ENCODE peak calls at places on chromosome 1, in ten cellular contexts. U is cardiac fibroblast, M is A549, N is colonic mucosa, E is neural progenitor cell, I is upper lobe of left lung, F is HCT116, V is fibroblast of pulmonary artery, O is GM13976, X is OCI-LY7. T is an unnamed sample.

GRCh38 chr1:117605164-117605810 is 561 bp upstream of the TENT5C start:
- DNase-seq in U (peak; percentile 13), V (no peak), O (no peak), X (no peak), M (no peak), F (no peak), I (peak; percentile 90), E (peak; percentile 67), N (peak; percentile 65), T (no peak)

GRCh38 chr1:153963850-153964331 is 554 bp upstream of the SLC39A1 start:
- DNase-seq in V (no peak), I (peak; percentile 86), M (peak; percentile 59), E (peak; percentile 85), O (no peak), F (peak; percentile 56), N (peak; percentile 70), U (no peak), X (no peak), T (no peak)

GRCh38 chr1:29413661-29414060 is 177.3 kb downstream of the PTPRU start:
- DNase-seq in V (no peak), E (no peak), U (no peak), F (no peak), O (no peak), N (no peak), I (no peak), X (no peak), M (no peak), T (no peak)

GRCh38 chr1:17587693-17588047 is 48.2 kb downstream of the ARHGEF10L start:
- DNase-seq in M (no peak), U (peak; percentile 70), X (no peak), V (peak; percentile 81), I (no peak), O (no peak), N (no peak), E (peak; percentile 67), F (no peak), T (no peak)

GRCh38 chr1:184433928-184434502 is 47.2 kb downstream of the C1orf21 start:
- DNase-seq in E (no peak), V (no peak), F (no peak), I (no peak), X (no peak), O (no peak), U (no peak), M (no peak), N (no peak), T (no peak)

GRCh38 chr1:32775640-32776337 is 41.4 kb downstream of the YARS1 start:
- DNase-seq in M (no peak), V (no peak), I (no peak), X (no peak), F (no peak), N (no peak), O (no peak), E (no peak), U (peak; percentile 20), T (no peak)

GRCh38 chr1:233490488-233490887 is 123.4 kb upstream of the KCNK1 start:
- DNase-seq in E (no peak), X (no peak), U (no peak), I (no peak), M (no peak), N (no peak), O (no peak), F (no peak), V (no peak), T (no peak)

GRCh38 chr1:23657659-23658275 is 33.8 kb upstream of the RPL11 start:
- DNase-seq in I (no peak), U (peak; percentile 55), M (peak; percentile 60), V (peak; percentile 53), F (peak; percentile 60), O (peak; percentile 72), X (peak; percentile 80), E (peak; percentile 86), N (peak; percentile 53), T (peak; percentile 76)

GRCh38 chr1:201020040-201020591 is 3.4 kb downstream of the KIF21B start:
- DNase-seq in V (no peak), N (peak; percentile 69), E (peak; percentile 55), F (no peak), O (no peak), I (no peak), M (no peak), U (no peak), X (peak; percentile 68), T (no peak)

GRCh38 chr1:94396356-94396755 is 21.8 kb upstream of the ABCD3 start:
- DNase-seq in O (no peak), E (peak; percentile 51), F (no peak), V (peak; percentile 22), I (peak; percentile 62), U (peak; percentile 10), M (no peak), X (no peak), N (no peak), T (no peak)
- TF ChIP-seq CTCF in O (no peak), E (peak; percentile 45), F (no peak), V (peak; percentile 19), I (no peak), U (peak; percentile 10), M (no peak), X (peak; percentile 25), N (no peak), T (peak; percentile 40)

DNA sequence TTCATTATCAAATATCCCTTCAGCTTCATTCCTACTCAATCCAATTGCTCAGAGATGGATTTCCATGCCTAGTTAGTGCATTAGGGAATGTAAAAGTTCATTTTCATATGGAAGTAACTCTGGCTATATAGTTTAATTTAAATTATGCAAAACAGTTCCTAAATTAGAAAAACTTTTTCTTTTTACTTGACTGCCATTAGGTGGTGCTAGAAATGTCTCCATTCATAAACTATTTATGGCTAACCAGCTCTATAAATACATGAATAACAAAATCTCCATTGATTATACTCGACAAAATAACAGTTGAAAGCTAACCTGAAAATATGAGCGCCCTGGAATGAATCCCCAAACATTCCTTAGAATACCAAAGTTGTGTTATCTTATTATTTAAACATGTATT is 311.4 kb downstream of the USH2A start:
- DNase-seq in N (no peak), M (no peak), F (no peak), I (no peak), E (no peak), V (peak; percentile 0), O (no peak), U (peak; percentile 1), X (no peak), T (no peak)
- TF ChIP-seq CTCF in N (no peak), M (no peak), F (no peak), I (no peak), E (peak; percentile 22), V (peak; percentile 15), O (no peak), U (no peak), X (peak; percentile 37), T (peak; percentile 19)

GRCh38 chr1:152960452-152961044 is 9.9 kb upstream of the SPRR4 start:
- DNase-seq in V (no peak), I (no peak), X (no peak), F (no peak), N (no peak), E (no peak), O (peak; percentile 29), M (no peak), U (no peak), T (no peak)

GRCh38 chr1:152959273-152959672 is 11.2 kb upstream of the SPRR4 start:
- DNase-seq in U (no peak), E (no peak), F (no peak), O (no peak), V (no peak), M (no peak), I (no peak), N (no peak), X (no peak), T (no peak)

GRCh38 chr1:152954436-152954835 is 7.4 kb downstream of the SPRR5 start:
- DNase-seq in O (no peak), E (no peak), U (no peak), F (no peak), I (no peak), X (no peak), V (no peak), M (no peak), N (no peak), T (peak; percentile 13)

GRCh38 chr1:152959801-152960451 is 10.5 kb upstream of the SPRR4 start:
- DNase-seq in N (no peak), E (no peak), I (no peak), F (no peak), U (no peak), V (no peak), M (no peak), O (no peak), X (no peak), T (no peak)

DNA sequence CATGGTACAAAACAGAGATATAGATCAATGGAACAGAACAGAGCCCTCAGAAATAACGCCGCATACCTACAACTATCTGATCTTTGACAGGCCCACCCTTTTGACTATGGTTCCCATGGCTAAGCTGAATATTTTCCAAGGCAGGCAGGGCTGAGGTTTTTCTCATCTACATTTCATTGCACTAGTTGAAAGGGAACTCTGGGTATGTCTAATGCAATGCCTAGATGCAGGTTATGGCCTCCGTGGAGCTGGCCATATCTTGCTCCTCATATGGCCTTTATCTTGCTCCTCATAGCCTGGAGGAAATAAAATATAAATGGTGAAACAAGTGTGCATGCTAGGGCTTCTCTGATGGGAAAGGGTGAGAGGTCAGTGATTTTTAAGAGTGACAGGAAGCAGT is 10.6 kb downstream of the SPRR5 start:
- DNase-seq in O (no peak), I (no peak), U (no peak), V (no peak), X (no peak), M (no peak), F (no peak), N (no peak), E (no peak), T (no peak)
- TF ChIP-seq CTCF in O (no peak), I (no peak), U (no peak), V (no peak), X (no peak), M (no peak), F (no peak), N (no peak), E (no peak), T (no peak)

DNA sequence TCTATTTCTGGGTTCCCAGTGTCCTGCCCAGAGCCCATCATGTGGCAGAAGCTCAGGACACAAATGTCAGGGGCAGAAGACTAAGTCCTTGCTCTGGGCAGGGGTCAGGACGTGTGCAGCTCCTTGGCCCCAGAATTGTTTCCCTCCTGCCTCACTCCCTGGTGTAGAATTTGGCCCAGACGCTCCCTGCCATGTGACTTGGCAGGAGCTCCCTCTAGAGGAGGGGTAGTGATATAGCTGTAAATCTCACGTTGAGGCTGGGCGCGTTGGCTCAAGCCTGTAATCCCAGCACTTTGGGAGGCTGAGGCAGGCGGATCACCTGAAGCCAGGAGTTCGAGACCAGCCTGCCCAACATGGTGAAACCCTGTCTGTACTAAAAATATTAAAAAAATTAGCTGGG is 91.2 kb downstream of the UBIAD1 start:
- DNase-seq in F (peak; percentile 19), E (no peak), X (peak; percentile 23), V (no peak), N (no peak), U (no peak), M (no peak), I (no peak), O (peak; percentile 49), T (no peak)
- TF ChIP-seq CTCF in F (peak; percentile 59), E (peak; percentile 34), X (peak; percentile 58), V (no peak), N (no peak), U (no peak), M (peak; percentile 27), I (peak; percentile 18), O (peak; percentile 46), T (peak; percentile 61)

GRCh38 chr1:52365746-52366516 is at the start of gene CC2D1B:
- DNase-seq in E (peak; percentile 99), U (peak; percentile 97), N (peak; percentile 98), O (peak; percentile 100), X (peak; percentile 98), I (peak; percentile 100), F (peak; percentile 96), V (peak; percentile 98), M (peak; percentile 91), T (peak; percentile 99)
- TF ChIP-seq CTCF in E (peak; percentile 11), U (no peak), N (no peak), O (no peak), X (no peak), I (no peak), F (peak; percentile 19), V (no peak), M (no peak), T (peak; percentile 50)

GRCh38 chr1:203166192-203166940 is 9.3 kb downstream of the MYBPH start:
- DNase-seq in I (peak; percentile 59), M (no peak), U (no peak), O (peak; percentile 69), F (no peak), N (peak; percentile 59), V (no peak), X (peak; percentile 35), E (no peak), T (no peak)
- TF ChIP-seq CTCF in I (no peak), M (peak; percentile 26), U (peak; percentile 5), O (no peak), F (peak; percentile 56), N (no peak), V (no peak), X (peak; percentile 65), E (peak; percentile 26), T (no peak)